ENCODE peak calls at places on chromosomes 1 and 21, in seven cellular contexts. Q, K, M, W, P, G and B are unnamed samples.

GRCh38 chr1:12760256-12760795 is 13.2 kb upstream of the PRAMEF12 start:
- DNase-seq in Q (no peak), K (peak), M (no peak), W (no peak), P (no peak), G (no peak), B (no peak)

GRCh38 chr1:85148524-85149250 is 52.1 kb downstream of the SYDE2 start:
- DNase-seq in Q (no peak), K (no peak), M (no peak), W (peak), P (no peak), G (no peak), B (peak)

GRCh38 chr1:233477359-233477758 is 136.5 kb upstream of the KCNK1 start:
- DNase-seq in Q (no peak), K (no peak), M (no peak), W (no peak), P (no peak), G (no peak), B (no peak)

GRCh38 chr1:218488986-218489385 is 143.8 kb downstream of the TGFB2 start:
- DNase-seq in Q (no peak), K (no peak), M (no peak), W (no peak), P (no peak), G (peak), B (no peak)

GRCh38 chr21:45464309-45464708 is 59.3 kb downstream of the COL18A1 start:
- DNase-seq in Q (no peak), K (no peak), M (no peak), W (no peak), P (no peak), G (no peak), B (no peak)

GRCh38 chr1:211965108-211965805 is 70.1 kb downstream of the INTS7 start:
- DNase-seq in Q (no peak), K (no peak), M (no peak), W (no peak), P (no peak), G (no peak), B (no peak)

GRCh38 chr1:149962039-149962647 is 25.5 kb upstream of the MTMR11 start:
- DNase-seq in Q (peak), K (peak), M (no peak), W (peak), P (peak), G (peak), B (peak)

GRCh38 chr1:215076312-215076711 is 6.2 kb upstream of the KCNK2 start:
- DNase-seq in Q (no peak), K (peak), M (no peak), W (peak), P (no peak), G (peak), B (peak)

GRCh38 chr1:178725603-178726517 is 816 bp downstream of the RALGPS2 start:
- DNase-seq in Q (peak), K (peak), M (no peak), W (peak), P (peak), G (peak), B (peak)

GRCh38 chr1:155261401-155261887 is 716 bp downstream of the SCAMP3 start:
- DNase-seq in Q (no peak), K (no peak), M (no peak), W (no peak), P (no peak), G (no peak), B (no peak)

GRCh38 chr1:94039871-94040569 is 80.9 kb downstream of the ABCA4 start:
- DNase-seq in Q (no peak), K (no peak), M (no peak), W (no peak), P (no peak), G (no peak), B (no peak)

DNA sequence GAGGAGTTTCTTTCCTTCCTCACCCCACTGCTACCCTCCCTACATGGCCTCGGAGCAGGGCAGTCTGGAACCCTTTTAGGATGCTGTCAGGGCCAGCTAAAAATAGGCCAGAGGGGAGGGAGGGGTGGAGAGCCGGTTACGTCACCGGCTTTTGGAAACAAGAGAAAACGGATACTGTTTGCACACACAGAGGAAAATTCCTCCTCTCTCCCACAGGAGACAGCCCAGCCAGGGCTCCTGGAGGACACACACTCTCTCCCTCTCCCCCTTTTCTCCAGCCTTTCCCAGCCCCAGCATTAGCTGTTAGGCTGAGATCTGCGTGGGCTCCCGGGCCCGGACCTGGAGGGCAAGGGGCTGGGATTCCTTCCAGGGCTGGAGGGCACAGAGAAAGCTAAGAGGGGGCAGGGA is 20.0 kb upstream of the ALDH4A1 start:
- DNase-seq in Q (no peak), K (no peak), M (no peak), W (no peak), P (peak), G (peak), B (no peak)
- TF ChIP-seq CTCF in Q (no peak), K (no peak), M (no peak), W (no peak), P (no peak), G (peak), B (no peak)

GRCh38 chr1:169266133-169266532 is 101.5 kb downstream of the NME7 start:
- DNase-seq in Q (no peak), K (no peak), M (no peak), W (no peak), P (no peak), G (no peak), B (no peak)

DNA sequence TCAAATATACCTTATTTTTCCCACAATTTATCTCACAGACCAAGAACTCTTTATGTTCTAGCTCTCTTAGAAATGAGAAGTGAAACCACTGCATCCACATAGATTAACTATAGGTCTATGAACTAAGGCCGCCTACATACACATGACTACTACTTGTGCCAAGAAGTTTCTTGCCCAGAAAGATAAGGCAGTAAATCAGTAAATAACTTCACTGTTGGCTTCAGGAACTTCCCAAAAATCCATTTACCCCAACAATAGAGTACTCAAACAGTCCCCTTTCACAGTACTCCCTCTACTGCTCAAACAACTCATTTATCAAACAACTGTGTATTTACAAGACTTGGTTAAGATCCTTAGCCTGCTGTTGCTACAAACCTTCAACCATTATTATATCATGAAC is 96.5 kb downstream of the NME7 start:
- DNase-seq in Q (no peak), K (no peak), M (no peak), W (peak), P (no peak), G (no peak), B (peak)
- TF ChIP-seq CTCF in Q (no peak), K (no peak), M (no peak), W (no peak), P (no peak), G (no peak), B (no peak)

DNA sequence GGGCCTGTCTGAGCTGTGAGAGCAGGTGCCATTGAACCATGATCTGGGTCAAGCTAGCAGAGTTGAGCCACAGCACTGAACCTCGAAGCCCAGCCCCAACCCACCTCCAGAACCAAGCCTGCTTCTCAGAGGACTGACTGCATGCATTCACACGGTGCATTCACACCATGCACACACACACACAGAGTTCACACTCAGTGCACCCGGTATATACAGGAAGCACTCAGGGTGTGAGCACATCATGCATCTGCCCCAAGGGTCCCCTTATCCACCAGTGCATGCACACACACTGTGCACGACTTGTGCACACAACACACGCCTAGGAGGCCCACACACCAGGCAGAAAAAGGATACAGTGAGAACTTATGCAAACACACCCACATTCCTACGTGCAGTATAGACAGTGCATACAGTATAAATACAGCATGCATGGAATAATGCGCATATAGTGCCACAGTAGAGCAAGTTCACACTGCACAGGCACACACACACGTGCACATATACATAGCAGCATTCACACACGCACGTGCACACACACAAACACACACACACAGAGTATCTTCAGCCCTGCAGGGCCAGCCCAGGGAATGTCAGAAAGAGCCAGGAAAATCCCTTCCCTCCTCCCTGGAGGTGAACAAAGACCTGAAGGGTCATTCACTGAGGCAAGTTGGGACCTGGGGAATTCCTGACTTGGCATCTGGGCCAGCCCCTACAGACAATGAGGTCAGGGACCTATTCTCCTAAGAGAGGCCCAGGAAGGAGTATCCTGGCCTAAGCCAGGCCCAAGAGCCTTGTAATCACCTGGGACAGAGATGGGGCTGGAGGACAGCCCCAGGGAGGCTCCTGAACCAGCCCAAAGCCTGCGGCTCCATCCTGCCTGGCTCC is 42.1 kb downstream of the CAMK2N1 start:
- DNase-seq in Q (no peak), K (no peak), M (no peak), W (no peak), P (no peak), G (no peak), B (no peak)
- TF ChIP-seq CTCF in Q (no peak), K (no peak), M (no peak), W (no peak), P (no peak), G (no peak), B (no peak)

DNA sequence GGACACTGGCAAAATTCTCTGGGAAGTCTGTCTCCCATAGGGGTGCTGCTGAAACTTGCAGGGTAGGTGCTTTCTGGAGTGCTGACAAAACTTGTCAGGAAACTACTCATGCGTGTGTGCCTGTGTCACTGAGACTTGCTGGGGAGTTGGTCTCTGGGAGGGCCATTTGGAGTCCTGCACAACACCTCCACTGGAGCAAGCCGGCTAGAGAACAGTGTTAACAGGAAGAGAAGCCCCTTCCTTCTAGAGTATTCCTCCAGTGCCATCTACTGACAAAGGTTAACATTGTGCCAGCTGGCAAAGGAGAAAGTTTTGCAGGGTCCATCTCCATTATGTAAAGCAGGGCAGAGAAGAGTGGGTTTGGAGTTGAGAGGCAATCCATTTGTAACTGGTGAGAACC is 30.0 kb downstream of the ZMYM4 start:
- DNase-seq in Q (no peak), K (peak), M (no peak), W (peak), P (peak), G (peak), B (peak)
- TF ChIP-seq CTCF in Q (no peak), K (no peak), M (peak), W (peak), P (no peak), G (peak), B (peak)

GRCh38 chr1:48214820-48215219 is 7.7 kb upstream of the SLC5A9 start:
- DNase-seq in Q (no peak), K (no peak), M (no peak), W (no peak), P (peak), G (no peak), B (no peak)
- TF ChIP-seq CTCF in Q (no peak), K (no peak), M (no peak), W (no peak), P (no peak), G (no peak), B (no peak)

DNA sequence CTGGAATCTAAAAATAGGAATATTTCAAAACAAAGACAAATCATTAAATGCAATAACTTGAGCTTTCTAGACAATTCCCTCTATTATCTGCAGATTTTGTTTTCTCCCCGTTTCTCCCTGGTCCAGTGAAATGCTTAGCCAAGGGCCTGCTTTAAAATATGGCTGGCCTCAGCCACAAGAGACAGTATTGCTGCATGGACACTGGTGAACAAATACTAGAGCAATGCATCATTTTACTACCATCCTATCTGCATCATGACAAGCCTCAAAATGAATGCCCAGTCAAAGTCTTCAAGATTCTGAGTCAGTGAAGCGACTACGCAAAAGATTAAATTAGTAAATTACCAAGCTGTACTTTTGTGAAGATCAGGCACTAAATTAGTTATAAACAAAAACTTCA is 80.5 kb downstream of the ENAH start:
- DNase-seq in Q (no peak), K (no peak), M (no peak), W (no peak), P (no peak), G (peak), B (no peak)
- TF ChIP-seq CTCF in Q (no peak), K (no peak), M (no peak), W (no peak), P (no peak), G (peak), B (no peak)

GRCh38 chr1:116207126-116207735 is 96.0 kb downstream of the MAB21L3 start:
- DNase-seq in Q (no peak), K (no peak), M (no peak), W (no peak), P (no peak), G (no peak), B (no peak)

GRCh38 chr1:116203936-116204335 is 92.7 kb downstream of the MAB21L3 start:
- DNase-seq in Q (no peak), K (no peak), M (no peak), W (no peak), P (no peak), G (no peak), B (no peak)

GRCh38 chr1:116201921-116202320 is 90.7 kb downstream of the MAB21L3 start:
- DNase-seq in Q (no peak), K (no peak), M (no peak), W (no peak), P (no peak), G (no peak), B (no peak)

GRCh38 chr1:116205941-116206679 is 94.9 kb downstream of the MAB21L3 start:
- DNase-seq in Q (no peak), K (no peak), M (no peak), W (no peak), P (no peak), G (no peak), B (no peak)

GRCh38 chr1:116203192-116203723 is 92.1 kb downstream of the MAB21L3 start:
- DNase-seq in Q (no peak), K (no peak), M (no peak), W (no peak), P (peak), G (no peak), B (no peak)
- TF ChIP-seq CTCF in Q (no peak), K (no peak), M (peak), W (no peak), P (no peak), G (no peak), B (no peak)

GRCh38 chr21:38039369-38039768 is 123.1 kb upstream of the KCNJ6 start:
- DNase-seq in Q (no peak), K (no peak), M (no peak), W (no peak), P (no peak), G (no peak), B (no peak)
- TF ChIP-seq CTCF in Q (no peak), K (no peak), M (no peak), W (no peak), P (no peak), G (no peak), B (no peak)

GRCh38 chr1:92315766-92316413 is 17.0 kb downstream of the RPAP2 start:
- DNase-seq in Q (no peak), K (no peak), M (no peak), W (no peak), P (no peak), G (no peak), B (no peak)
- TF ChIP-seq CTCF in Q (no peak), K (no peak), M (no peak), W (no peak), P (no peak), G (no peak), B (no peak)